ENCODE peak calls at places on chromosomes 11 and 22, in seven cellular contexts. U, F, X, S, Y, J and A are unnamed samples.

GRCh38 chr11:128956401-128957203 is 13.9 kb upstream of the TP53AIP1 start:
- DNase-seq in J (peak), U (peak), S (peak), Y (peak), F (no peak), X (peak), A (no peak)

GRCh38 chr11:88152381-88152780 is 22.9 kb downstream of the RAB38 start:
- DNase-seq in J (no peak), S (no peak), X (no peak), U (no peak), F (no peak), Y (peak), A (no peak)

GRCh38 chr11:120660024-120660565 is 148.5 kb downstream of the GRIK4 start:
- DNase-seq in U (no peak), F (no peak), J (peak), S (peak), X (no peak), Y (peak), A (no peak)

GRCh38 chr11:72556433-72556832 is 117.8 kb downstream of the PDE2A start:
- DNase-seq in J (no peak), S (no peak), F (no peak), U (no peak), Y (no peak), X (no peak), A (no peak)

GRCh38 chr11:8000390-8000789 is 13.3 kb downstream of the EIF3F start:
- DNase-seq in F (no peak), Y (no peak), U (no peak), J (no peak), X (no peak), S (no peak), A (no peak)

GRCh38 chr11:76579047-76579751 is 91.3 kb downstream of the LRRC32 start:
- DNase-seq in U (no peak), F (no peak), X (no peak), J (peak), Y (no peak), S (no peak), A (no peak)

GRCh38 chr11:26028294-26028954 is 303.5 kb upstream of the ANO3 start:
- DNase-seq in F (no peak), S (no peak), Y (peak), J (no peak), U (no peak), X (no peak), A (no peak)

GRCh38 chr11:125954945-125955640 is 9.2 kb downstream of the VSIG10L2 start:
- DNase-seq in F (no peak), U (no peak), X (no peak), J (no peak), S (no peak), Y (no peak), A (no peak)

GRCh38 chr11:118437046-118437735 is 899 bp downstream of the KMT2A start:
- DNase-seq in X (no peak), U (peak), Y (peak), S (peak), F (no peak), J (peak), A (peak)

GRCh38 chr22:50529416-50530279 is at the start of gene TYMP:
- DNase-seq in J (peak), Y (peak), S (peak), X (no peak), F (no peak), U (no peak), A (peak)

GRCh38 chr11:117870176-117870952 is 6.1 kb downstream of the FXYD6 start:
- DNase-seq in J (no peak), S (no peak), U (no peak), X (no peak), F (peak), Y (no peak), A (no peak)

GRCh38 chr11:33634291-33634834 is 66.3 kb downstream of the C11orf91 start:
- DNase-seq in F (no peak), J (peak), X (no peak), Y (peak), U (no peak), S (no peak), A (no peak)

GRCh38 chr22:44597616-44598015 is 99.6 kb upstream of the RTL6 start:
- DNase-seq in S (no peak), U (peak), Y (no peak), F (no peak), J (no peak), X (peak), A (no peak)

GRCh38 chr11:57547854-57548377 is 10.5 kb downstream of the SMTNL1 start:
- DNase-seq in Y (no peak), F (no peak), X (no peak), U (no peak), J (peak), S (no peak), A (no peak)

GRCh38 chr11:115580927-115581680 is 76.9 kb upstream of the CADM1 start:
- DNase-seq in S (no peak), F (no peak), Y (no peak), J (no peak), X (peak), U (peak), A (no peak)

GRCh38 chr11:128774593-128774992 is 80.7 kb downstream of the FLI1 start:
- DNase-seq in S (no peak), U (no peak), Y (no peak), X (no peak), F (no peak), J (peak), A (no peak)